ENCODE peak calls at places on chromosomes 12 and 14, in seven cellular contexts. One of them, this sample, is unnamed.
A peak's percentile ranks its signal among the peaks of the same experiment; 100 is the strongest.

GRCh38 chr12:1932264-1932777 is 13.9 kb upstream of the CACNA2D4 start:
- DNase-seq in neural progenitor cell: no peak
- DNase-seq in CD8-positive, alpha-beta T cell: no peak
- DNase-seq in uterus: peak; percentile 47
- DNase-seq in adrenal gland: peak; percentile 52
- DNase-seq in lung: no peak
- DNase-seq in ovary: no peak
- DNase-seq in this sample: peak; percentile 34

GRCh38 chr14:99300190-99300589 is 28.2 kb upstream of the BCL11B start:
- DNase-seq in adrenal gland: no peak
- DNase-seq in lung: no peak
- DNase-seq in CD8-positive, alpha-beta T cell: no peak
- DNase-seq in neural progenitor cell: no peak
- DNase-seq in ovary: no peak
- DNase-seq in uterus: no peak
- DNase-seq in this sample: no peak

GRCh38 chr12:1553987-1554982 is 40.1 kb downstream of the FBXL14 start:
- DNase-seq in CD8-positive, alpha-beta T cell: no peak
- DNase-seq in uterus: no peak
- DNase-seq in ovary: no peak
- DNase-seq in neural progenitor cell: no peak
- DNase-seq in lung: no peak
- DNase-seq in adrenal gland: no peak
- DNase-seq in this sample: no peak

GRCh38 chr12:131913666-131914065 is 15.4 kb upstream of the PUS1 start:
- DNase-seq in ovary: no peak
- DNase-seq in lung: no peak
- DNase-seq in uterus: no peak
- DNase-seq in adrenal gland: no peak
- DNase-seq in neural progenitor cell: no peak
- DNase-seq in CD8-positive, alpha-beta T cell: no peak
- DNase-seq in this sample: no peak

GRCh38 chr12:27695556-27696292 is 523 bp upstream of the REP15 start:
- DNase-seq in uterus: no peak
- DNase-seq in lung: no peak
- DNase-seq in CD8-positive, alpha-beta T cell: no peak
- DNase-seq in adrenal gland: no peak
- DNase-seq in neural progenitor cell: no peak
- DNase-seq in ovary: no peak
- DNase-seq in this sample: no peak

GRCh38 chr12:77940566-77940965 is 109.9 kb downstream of the NAV3 start:
- DNase-seq in lung: no peak
- DNase-seq in uterus: no peak
- DNase-seq in ovary: no peak
- DNase-seq in neural progenitor cell: no peak
- DNase-seq in adrenal gland: no peak
- DNase-seq in CD8-positive, alpha-beta T cell: no peak
- DNase-seq in this sample: no peak

GRCh38 chr14:90454041-90455000 is 57.5 kb downstream of the CALM1 start:
- DNase-seq in ovary: peak; percentile 57
- DNase-seq in adrenal gland: peak; percentile 48
- DNase-seq in uterus: peak; percentile 58
- DNase-seq in CD8-positive, alpha-beta T cell: no peak
- DNase-seq in lung: peak; percentile 59
- DNase-seq in neural progenitor cell: peak; percentile 96
- DNase-seq in this sample: no peak

GRCh38 chr14:29489911-29490310 is 437.7 kb downstream of the PRKD1 start:
- DNase-seq in uterus: no peak
- DNase-seq in lung: no peak
- DNase-seq in neural progenitor cell: no peak
- DNase-seq in ovary: no peak
- DNase-seq in CD8-positive, alpha-beta T cell: no peak
- DNase-seq in adrenal gland: no peak
- DNase-seq in this sample: no peak

GRCh38 chr12:130775953-130776856 is 60.1 kb upstream of the RIMBP2 start:
- DNase-seq in CD8-positive, alpha-beta T cell: peak; percentile 40
- DNase-seq in lung: peak; percentile 39
- DNase-seq in ovary: peak; percentile 28
- DNase-seq in neural progenitor cell: peak; percentile 87
- DNase-seq in adrenal gland: peak; percentile 68
- DNase-seq in uterus: no peak
- DNase-seq in this sample: no peak

GRCh38 chr12:19088576-19088975 is 41.0 kb upstream of the PLEKHA5 start:
- DNase-seq in lung: no peak
- DNase-seq in uterus: no peak
- DNase-seq in ovary: no peak
- DNase-seq in adrenal gland: no peak
- DNase-seq in neural progenitor cell: no peak
- DNase-seq in CD8-positive, alpha-beta T cell: no peak
- DNase-seq in this sample: no peak

GRCh38 chr12:92224685-92225331 is 79.2 kb upstream of the BTG1 start:
- DNase-seq in CD8-positive, alpha-beta T cell: no peak
- DNase-seq in neural progenitor cell: no peak
- DNase-seq in ovary: no peak
- DNase-seq in uterus: peak; percentile 85
- DNase-seq in lung: no peak
- DNase-seq in adrenal gland: no peak
- DNase-seq in this sample: no peak

GRCh38 chr12:54988402-54989054 is 4.0 kb upstream of the TESPA1 start:
- DNase-seq in uterus: peak; percentile 56
- DNase-seq in CD8-positive, alpha-beta T cell: no peak
- DNase-seq in ovary: peak; percentile 75
- DNase-seq in lung: peak; percentile 43
- DNase-seq in adrenal gland: peak; percentile 70
- DNase-seq in neural progenitor cell: no peak
- DNase-seq in this sample: peak; percentile 15

GRCh38 chr14:32559048-32559447 is 229.9 kb downstream of the AKAP6 start:
- DNase-seq in adrenal gland: no peak
- DNase-seq in ovary: no peak
- DNase-seq in CD8-positive, alpha-beta T cell: no peak
- DNase-seq in uterus: no peak
- DNase-seq in lung: no peak
- DNase-seq in neural progenitor cell: no peak
- DNase-seq in this sample: no peak

GRCh38 chr12:1059162-1059561 is 68.1 kb downstream of the ERC1 start:
- DNase-seq in uterus: no peak
- DNase-seq in adrenal gland: no peak
- DNase-seq in lung: no peak
- DNase-seq in CD8-positive, alpha-beta T cell: no peak
- DNase-seq in neural progenitor cell: no peak
- DNase-seq in ovary: no peak
- DNase-seq in this sample: no peak

GRCh38 chr14:31297701-31298344 is 90.2 kb upstream of the HECTD1 start:
- DNase-seq in CD8-positive, alpha-beta T cell: no peak
- DNase-seq in uterus: no peak
- DNase-seq in neural progenitor cell: no peak
- DNase-seq in adrenal gland: no peak
- DNase-seq in ovary: no peak
- DNase-seq in lung: no peak
- DNase-seq in this sample: no peak

GRCh38 chr14:59371762-59372161 is 93.4 kb downstream of the GPR135 start:
- DNase-seq in uterus: no peak
- DNase-seq in ovary: no peak
- DNase-seq in neural progenitor cell: no peak
- DNase-seq in CD8-positive, alpha-beta T cell: no peak
- DNase-seq in lung: no peak
- DNase-seq in adrenal gland: no peak
- DNase-seq in this sample: no peak

GRCh38 chr14:102760485-102761193 is 16.6 kb upstream of the TRAF3 start:
- DNase-seq in uterus: no peak
- DNase-seq in CD8-positive, alpha-beta T cell: no peak
- DNase-seq in ovary: no peak
- DNase-seq in adrenal gland: no peak
- DNase-seq in lung: no peak
- DNase-seq in neural progenitor cell: no peak
- DNase-seq in this sample: no peak

GRCh38 chr12:1360812-1361211 is 233.6 kb downstream of the FBXL14 start:
- DNase-seq in neural progenitor cell: no peak
- DNase-seq in lung: no peak
- DNase-seq in CD8-positive, alpha-beta T cell: no peak
- DNase-seq in uterus: no peak
- DNase-seq in ovary: no peak
- DNase-seq in adrenal gland: no peak
- DNase-seq in this sample: no peak

GRCh38 chr14:105311838-105312237 is 2.7 kb upstream of the PACS2 start:
- DNase-seq in neural progenitor cell: peak; percentile 56
- DNase-seq in CD8-positive, alpha-beta T cell: no peak
- DNase-seq in adrenal gland: no peak
- DNase-seq in lung: no peak
- DNase-seq in uterus: no peak
- DNase-seq in ovary: no peak
- DNase-seq in this sample: no peak

GRCh38 chr14:105315211-105315721 is 718 bp downstream of the PACS2 start:
- DNase-seq in lung: no peak
- DNase-seq in neural progenitor cell: peak; percentile 66
- DNase-seq in adrenal gland: no peak
- DNase-seq in CD8-positive, alpha-beta T cell: peak; percentile 72
- DNase-seq in ovary: no peak
- DNase-seq in uterus: no peak
- DNase-seq in this sample: peak; percentile 29

GRCh38 chr14:105314287-105315185 is at the start of gene PACS2:
- DNase-seq in adrenal gland: peak; percentile 68
- DNase-seq in neural progenitor cell: peak; percentile 96
- DNase-seq in uterus: peak; percentile 58
- DNase-seq in lung: peak; percentile 52
- DNase-seq in ovary: peak; percentile 75
- DNase-seq in CD8-positive, alpha-beta T cell: peak; percentile 73
- DNase-seq in this sample: peak; percentile 60

GRCh38 chr14:105312973-105313372 is 1.6 kb upstream of the PACS2 start:
- DNase-seq in ovary: no peak
- DNase-seq in CD8-positive, alpha-beta T cell: no peak
- DNase-seq in uterus: no peak
- DNase-seq in neural progenitor cell: no peak
- DNase-seq in lung: no peak
- DNase-seq in adrenal gland: no peak
- DNase-seq in this sample: no peak

DNA sequence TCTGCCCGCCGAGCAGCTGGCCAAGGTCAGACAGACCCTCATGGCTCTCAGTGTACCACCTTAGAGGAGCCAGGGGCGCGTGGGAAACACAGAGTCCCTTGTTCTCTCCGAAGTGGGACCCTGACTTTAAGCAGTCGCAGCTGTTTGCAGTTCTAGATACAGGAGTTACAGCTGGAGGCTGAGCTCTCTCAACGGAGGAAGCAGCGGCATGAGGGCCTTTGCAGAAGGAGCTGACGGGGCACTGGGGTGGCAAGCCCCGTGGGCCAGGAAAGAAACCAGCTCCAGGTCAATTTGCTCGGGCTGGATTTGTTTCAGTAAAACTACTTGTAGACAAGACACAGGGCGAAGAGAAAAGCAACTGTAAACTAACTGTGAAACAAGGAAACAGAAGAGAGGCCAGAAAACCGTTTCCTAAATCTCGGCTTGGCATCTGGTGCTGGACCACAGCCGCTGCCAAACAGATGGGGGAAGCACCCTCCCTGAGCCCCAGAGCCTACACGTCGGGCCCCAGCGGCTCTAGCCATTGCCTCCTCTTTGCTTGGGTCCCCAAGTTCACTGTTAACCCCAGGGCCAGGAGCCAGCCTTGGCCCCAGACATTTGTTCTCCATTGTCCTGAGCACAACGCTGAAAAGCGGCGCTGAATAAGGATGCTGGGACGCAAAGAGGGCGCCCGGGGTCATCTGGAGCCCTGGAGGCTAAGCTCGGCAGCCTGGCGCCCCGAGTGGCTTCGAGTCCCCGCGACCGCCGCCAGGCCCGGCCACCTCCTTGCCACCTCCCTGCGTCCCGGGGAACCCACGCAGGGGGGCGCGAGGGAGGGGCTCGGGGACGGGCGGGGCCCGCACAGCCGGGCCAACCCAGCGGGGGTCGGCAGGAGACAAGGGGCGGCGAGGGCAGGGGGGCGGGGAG is 914 bp upstream of the PACS2 start:
- DNase-seq in CD8-positive, alpha-beta T cell: no peak
- DNase-seq in uterus: no peak
- DNase-seq in ovary: peak; percentile 52
- DNase-seq in lung: no peak
- DNase-seq in neural progenitor cell: peak; percentile 74
- DNase-seq in adrenal gland: no peak
- DNase-seq in this sample: peak; percentile 32
- H3K4me3 ChIP-seq in CD8-positive, alpha-beta T cell: peak overlapping the region; percentile 41
- H3K4me3 ChIP-seq in uterus: peak overlapping the region; percentile 61
- H3K4me3 ChIP-seq in ovary: peak overlapping the region; percentile 85
- H3K4me3 ChIP-seq in lung: peak overlapping the region; percentile 62
- H3K4me3 ChIP-seq in neural progenitor cell: peak overlapping the region; percentile 74
- H3K4me3 ChIP-seq in adrenal gland: peak overlapping the region; percentile 29
- H3K4me3 ChIP-seq in this sample: peak overlapping the region; percentile 74

GRCh38 chr12:52175411-52176350 is 16.1 kb downstream of the KRT80 start:
- DNase-seq in CD8-positive, alpha-beta T cell: no peak
- DNase-seq in adrenal gland: no peak
- DNase-seq in uterus: no peak
- DNase-seq in ovary: no peak
- DNase-seq in neural progenitor cell: peak; percentile 28
- DNase-seq in lung: no peak
- DNase-seq in this sample: peak; percentile 83
- TF ChIP-seq CTCF in CD8-positive, alpha-beta T cell: no peak
- TF ChIP-seq CTCF in adrenal gland: no peak
- TF ChIP-seq CTCF in uterus: peak; percentile 12
- TF ChIP-seq CTCF in ovary: no peak
- TF ChIP-seq CTCF in neural progenitor cell: peak; percentile 15
- TF ChIP-seq CTCF in lung: no peak
- TF ChIP-seq CTCF in this sample: no peak

DNA sequence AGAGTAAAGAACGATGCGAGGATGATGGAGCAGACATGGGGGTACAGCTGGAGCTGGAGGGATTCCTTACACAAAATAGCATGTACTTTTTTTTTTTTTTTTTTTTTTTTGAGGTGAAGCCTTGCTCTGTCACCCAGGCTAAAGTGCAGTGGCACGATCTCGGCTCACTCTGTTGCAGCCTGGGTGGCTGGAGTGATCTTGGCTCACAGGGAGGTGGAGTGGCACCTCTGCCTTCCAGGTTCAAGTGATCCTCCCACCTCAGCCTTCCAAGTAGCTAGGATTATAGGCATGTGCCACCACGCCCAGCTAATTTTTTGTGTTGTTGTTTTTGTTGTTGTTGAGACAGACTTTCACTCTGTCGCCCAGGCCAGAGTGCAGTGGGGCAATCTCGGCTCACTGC is 5.1 kb upstream of the RASAL1 start:
- DNase-seq in ovary: no peak
- DNase-seq in CD8-positive, alpha-beta T cell: no peak
- DNase-seq in neural progenitor cell: no peak
- DNase-seq in lung: no peak
- DNase-seq in uterus: no peak
- DNase-seq in adrenal gland: no peak
- DNase-seq in this sample: no peak
- H3K4me1 ChIP-seq in ovary: no peaks in the 10 kb centered on the region
- H3K4me1 ChIP-seq in CD8-positive, alpha-beta T cell: peaks cover 5% of the 10 kb centered on the region
- H3K4me1 ChIP-seq in neural progenitor cell: peaks cover 6% of the 10 kb centered on the region
- H3K4me1 ChIP-seq in lung: no peaks in the 10 kb centered on the region
- H3K4me1 ChIP-seq in uterus: no peaks in the 10 kb centered on the region
- H3K4me1 ChIP-seq in adrenal gland: peaks cover 14% of the 10 kb centered on the region
- H3K4me1 ChIP-seq in this sample: no peaks in the 10 kb centered on the region

DNA sequence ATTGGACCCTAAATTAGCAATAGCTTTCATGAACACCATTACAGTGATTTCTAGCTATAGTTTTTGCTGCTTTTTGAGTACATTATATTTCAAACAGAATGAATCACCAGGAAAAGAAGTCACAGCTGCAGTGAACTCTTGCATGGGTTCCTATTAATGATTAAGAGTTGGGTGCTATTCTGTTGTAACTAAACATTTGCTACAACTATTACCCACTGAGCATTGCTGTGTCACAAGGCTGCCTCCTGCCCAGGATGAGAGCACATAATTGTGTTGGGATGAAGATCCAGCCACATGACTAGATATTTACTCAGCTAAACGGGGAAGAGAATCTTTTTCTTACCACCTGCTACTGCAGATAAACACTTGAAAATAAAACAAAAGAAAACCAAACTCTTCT is 152.6 kb downstream of the GXYLT1 start:
- DNase-seq in uterus: no peak
- DNase-seq in lung: no peak
- DNase-seq in adrenal gland: no peak
- DNase-seq in neural progenitor cell: no peak
- DNase-seq in CD8-positive, alpha-beta T cell: no peak
- DNase-seq in ovary: no peak
- DNase-seq in this sample: no peak
- H3K4me3 ChIP-seq in uterus: no peak overlapping the region
- H3K4me3 ChIP-seq in lung: no peak overlapping the region
- H3K4me3 ChIP-seq in adrenal gland: no peak overlapping the region
- H3K4me3 ChIP-seq in neural progenitor cell: no peak overlapping the region
- H3K4me3 ChIP-seq in CD8-positive, alpha-beta T cell: no peak overlapping the region
- H3K4me3 ChIP-seq in ovary: no peak overlapping the region
- H3K4me3 ChIP-seq in this sample: no peak overlapping the region